ENCODE peak calls at places on chromosomes 6 and 20, in six cellular contexts. P is fibroblast of lung, S is ovary, N is lung, O is cardiac muscle cell, E is sigmoid colon. F is an unnamed sample. For H3K4me1, the result is how much of the 10 kb centered on the place peaks cover.

GRCh38 chr6:33613794-33614166 is 7.3 kb upstream of the ITPR3 start:
- DNase-seq in P (peak), S (no peak), N (no peak), O (no peak), E (peak), F (peak)

GRCh38 chr6:2181567-2181966 is 63.8 kb downstream of the GMDS start:
- DNase-seq in P (no peak), S (no peak), N (no peak), O (no peak), E (no peak), F (no peak)

GRCh38 chr6:37759221-37760154 is 60.0 kb upstream of the ZFAND3 start:
- DNase-seq in P (no peak), S (no peak), N (no peak), O (no peak), E (no peak), F (no peak)

GRCh38 chr6:106973018-106973840 is 1.3 kb downstream of the CD24 start:
- DNase-seq in P (peak), S (no peak), N (no peak), O (peak), E (no peak), F (no peak)

GRCh38 chr6:36659271-36659670 is 19.2 kb upstream of the CDKN1A start:
- DNase-seq in P (peak), S (no peak), N (no peak), O (no peak), E (peak), F (no peak)

GRCh38 chr6:17179246-17180073 is 77.6 kb downstream of the STMND1 start:
- DNase-seq in P (peak), S (no peak), N (no peak), O (no peak), E (no peak), F (no peak)

GRCh38 chr6:157036245-157036681 is 259.1 kb downstream of the ARID1B start:
- DNase-seq in P (peak), S (no peak), N (peak), O (no peak), E (no peak), F (no peak)

GRCh38 chr20:35232575-35232974 is 6.1 kb downstream of the MMP24 start:
- DNase-seq in P (peak), S (no peak), N (no peak), O (peak), E (no peak), F (no peak)

GRCh38 chr6:39419607-39420006 is 97.1 kb upstream of the KCNK16 start:
- DNase-seq in P (no peak), S (no peak), N (peak), O (no peak), E (no peak), F (no peak)

GRCh38 chr6:142387997-142388815 is 86.4 kb downstream of the ADGRG6 start:
- DNase-seq in P (peak), S (no peak), N (no peak), O (peak), E (no peak), F (no peak)

DNA sequence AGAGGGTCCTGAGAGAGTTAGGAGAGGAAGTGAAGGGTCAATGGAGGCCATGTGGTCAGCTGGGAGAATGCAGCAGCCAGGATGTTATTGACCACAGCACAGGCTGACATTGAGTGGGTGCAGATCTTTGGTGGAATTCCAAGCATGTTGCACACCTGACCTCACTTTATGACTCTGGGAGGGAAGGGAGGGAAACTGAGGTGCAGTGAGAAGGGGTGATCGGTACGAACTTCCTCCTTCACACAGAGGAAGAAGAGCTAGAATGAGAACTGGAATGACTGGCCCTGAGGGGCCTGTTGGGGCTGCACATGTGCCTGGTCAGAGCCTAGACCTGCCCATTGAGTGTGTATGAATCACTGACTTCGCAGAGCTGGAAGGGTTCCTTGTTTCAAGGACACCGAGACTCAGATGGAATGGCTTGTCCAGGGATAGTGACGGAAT is 9.8 kb downstream of the FAM83D start:
- DNase-seq in P (no peak), S (no peak), N (no peak), O (no peak), E (no peak), F (no peak)
- H3K4me1 ChIP-seq in P (under half), S (under half), N (under half), O (under half), E (half or more), F (under half)

DNA sequence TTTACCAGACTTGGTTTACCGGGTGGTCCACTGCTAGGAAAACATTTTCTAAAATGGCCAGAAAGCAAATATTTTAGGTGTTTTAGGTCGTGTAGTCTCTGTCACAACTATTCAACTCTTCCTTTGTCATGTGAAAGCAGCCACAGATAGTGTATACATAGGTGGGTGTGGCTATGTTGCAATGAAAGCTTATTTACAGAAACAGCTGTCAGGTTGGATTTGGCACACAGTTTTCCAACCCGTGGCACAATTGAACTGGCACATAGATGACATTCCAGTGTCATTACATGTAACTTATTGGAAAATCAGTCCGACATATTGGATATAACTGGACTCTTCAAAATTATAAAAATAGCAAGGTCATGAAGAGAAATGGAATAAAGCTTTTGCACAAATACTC is 68.9 kb upstream of the KCNQ5 start:
- DNase-seq in P (peak), S (no peak), N (no peak), O (no peak), E (no peak), F (no peak)
- H3K4me1 ChIP-seq in P (under half), S (under half), N (under half), O (under half), E (under half), F (under half)

DNA sequence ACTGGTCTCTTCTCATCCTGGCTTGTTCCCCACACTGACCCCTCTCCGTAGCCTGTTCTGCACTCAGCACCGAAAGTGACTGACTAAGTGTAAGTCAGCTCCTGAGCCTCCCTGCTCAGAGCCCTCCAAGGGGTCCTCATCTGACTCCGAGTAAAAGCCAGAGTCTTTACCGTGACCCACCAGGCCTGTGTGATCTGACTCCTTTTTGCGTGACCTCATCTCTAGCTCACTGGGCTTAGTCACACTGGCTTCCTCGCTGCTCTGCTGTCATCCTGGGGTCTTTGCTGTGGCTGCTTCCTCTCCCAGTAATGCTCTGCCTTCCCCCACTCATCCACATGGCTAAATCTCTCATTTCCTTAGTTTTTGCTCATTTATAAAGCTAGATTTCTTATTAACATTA is 116.6 kb downstream of the PLCB4 start:
- DNase-seq in P (peak), S (no peak), N (no peak), O (no peak), E (no peak), F (no peak)
- H3K4me1 ChIP-seq in P (under half), S (under half), N (under half), O (under half), E (under half), F (under half)

DNA sequence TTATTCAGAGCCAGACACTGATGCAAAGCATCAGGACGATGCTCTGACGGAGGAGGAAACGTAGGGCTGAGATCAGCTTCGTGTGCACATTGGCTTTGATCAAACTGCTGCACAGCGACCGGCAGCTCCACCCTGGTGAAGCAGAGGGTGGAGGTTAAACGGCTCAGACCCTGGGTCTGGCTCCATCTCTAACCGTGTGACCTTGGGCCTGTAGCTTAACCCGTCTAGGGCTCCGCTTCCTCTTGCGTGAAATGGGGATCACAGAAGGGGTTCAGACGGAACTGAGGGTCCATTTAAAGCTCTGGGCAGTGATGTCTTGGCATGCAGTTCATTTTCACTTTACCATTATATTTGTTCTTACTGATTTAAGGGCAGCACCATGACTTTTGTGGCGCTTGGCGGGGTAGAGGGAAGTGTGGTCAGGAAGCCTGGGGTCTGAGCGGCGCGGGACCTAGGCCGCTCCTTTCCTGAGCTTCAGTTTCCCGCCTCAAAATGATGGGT is 639 bp downstream of the RBL1 start:
- DNase-seq in P (peak), S (no peak), N (no peak), O (no peak), E (no peak), F (no peak)
- H3K4me1 ChIP-seq in P (under half), S (under half), N (under half), O (under half), E (under half), F (under half)

GRCh38 chr6:43035495-43036194 is 14.2 kb downstream of the RRP36 start:
- DNase-seq in P (no peak), S (no peak), N (no peak), O (no peak), E (no peak), F (no peak)
- H3K4me1 ChIP-seq in P (under half), S (under half), N (under half), O (under half), E (under half), F (under half)

GRCh38 chr20:57398901-57399535 is 7.8 kb downstream of the RBM38 start:
- DNase-seq in P (no peak), S (no peak), N (no peak), O (no peak), E (peak), F (no peak)

GRCh38 chr20:57401565-57401918 is 10.3 kb downstream of the RBM38 start:
- DNase-seq in P (no peak), S (no peak), N (no peak), O (no peak), E (peak), F (no peak)

GRCh38 chr20:57399587-57400261 is 8.5 kb downstream of the RBM38 start:
- DNase-seq in P (no peak), S (no peak), N (no peak), O (no peak), E (peak), F (no peak)

GRCh38 chr20:57400821-57401564 is 9.8 kb downstream of the RBM38 start:
- DNase-seq in P (no peak), S (peak), N (no peak), O (no peak), E (peak), F (no peak)

GRCh38 chr20:57400262-57400701 is 9.1 kb downstream of the RBM38 start:
- DNase-seq in P (no peak), S (peak), N (no peak), O (no peak), E (peak), F (no peak)
- H3K4me1 ChIP-seq in P (under half), S (under half), N (under half), O (half or more), E (half or more), F (under half)

GRCh38 chr6:87671555-87672029 is 30.4 kb downstream of the AKIRIN2 start:
- DNase-seq in P (no peak), S (no peak), N (no peak), O (peak), E (no peak), F (no peak)
- H3K4me1 ChIP-seq in P (under half), S (under half), N (under half), O (under half), E (under half), F (under half)

GRCh38 chr6:149898966-149899365 is 1.1 kb upstream of the RAET1E start:
- DNase-seq in P (no peak), S (no peak), N (no peak), O (no peak), E (no peak), F (no peak)
- H3K4me1 ChIP-seq in P (under half), S (under half), N (under half), O (under half), E (under half), F (under half)